ENCODE peak calls at places on chromosome 19, in nine cellular contexts. R, S, D, Z, N, E, W, O and H are unnamed samples. For H3K27me3, the result is how much of the 10 kb centered on the place peaks cover.

GRCh38 chr19:14375055-14375581 is 6.1 kb upstream of the ADGRE5 start:
- DNase-seq in Z (no peak), R (no peak), D (peak), E (no peak), N (no peak), W (peak), O (peak), S (no peak), H (peak)

GRCh38 chr19:18790566-18791314 is at the start of gene COMP:
- DNase-seq in N (no peak), D (no peak), O (no peak), S (no peak), R (peak), W (peak), Z (no peak), E (no peak), H (no peak)

GRCh38 chr19:34253711-34254551 is 423 bp upstream of the GARRE1 start:
- DNase-seq in Z (peak), W (peak), E (peak), O (peak), S (no peak), R (peak), N (peak), D (peak), H (no peak)

GRCh38 chr19:3511506-3512251 is 5.6 kb downstream of the FZR1 start:
- DNase-seq in Z (no peak), R (no peak), N (no peak), W (no peak), S (no peak), O (no peak), D (no peak), E (no peak), H (no peak)

GRCh38 chr19:29381353-29382203 is 144.2 kb upstream of the VSTM2B start:
- DNase-seq in S (no peak), E (no peak), Z (no peak), O (peak), D (no peak), R (no peak), N (no peak), W (no peak), H (no peak)

GRCh38 chr19:5403968-5404640 is 51.1 kb upstream of the ZNRF4 start:
- DNase-seq in E (peak), N (peak), W (peak), D (peak), O (peak), R (peak), Z (peak), S (peak), H (peak)

GRCh38 chr19:35645680-35646511 is 2.2 kb upstream of the COX6B1 start:
- DNase-seq in Z (no peak), E (no peak), N (no peak), R (no peak), S (no peak), O (no peak), D (no peak), W (no peak), H (no peak)

GRCh38 chr19:9936151-9937000 is at the start of gene OLFM2:
- DNase-seq in N (peak), Z (peak), D (no peak), S (no peak), R (peak), W (no peak), O (no peak), E (no peak), H (no peak)

GRCh38 chr19:33562636-33563035 is 41.0 kb upstream of the PEPD start:
- DNase-seq in W (peak), R (no peak), Z (no peak), D (no peak), E (no peak), O (no peak), N (no peak), S (no peak), H (no peak)

GRCh38 chr19:48466571-48467325 is 2.4 kb upstream of the CYTH2 start:
- DNase-seq in W (no peak), S (no peak), R (peak), O (no peak), N (no peak), E (peak), D (no peak), Z (no peak), H (no peak)

GRCh38 chr19:51029718-51030117 is 3.3 kb upstream of the KLK11 start:
- DNase-seq in R (no peak), E (no peak), W (no peak), O (no peak), S (no peak), D (no peak), Z (no peak), N (no peak), H (no peak)

GRCh38 chr19:20660473-20660872 is 898 bp downstream of the ZNF626 start:
- DNase-seq in O (no peak), N (no peak), Z (peak), R (no peak), E (no peak), S (no peak), W (no peak), D (no peak), H (no peak)

GRCh38 chr19:42143341-42144234 is 11.3 kb upstream of the POU2F2 start:
- DNase-seq in N (no peak), Z (peak), W (no peak), O (no peak), R (peak), S (no peak), D (no peak), E (peak), H (no peak)

GRCh38 chr19:41352609-41353465 is 885 bp downstream of the TGFB1 start:
- DNase-seq in R (peak), S (peak), E (peak), N (peak), W (peak), D (peak), O (peak), Z (peak), H (peak)

GRCh38 chr19:6221220-6221877 is 58.4 kb downstream of the MLLT1 start:
- DNase-seq in O (no peak), Z (no peak), N (no peak), D (no peak), E (no peak), S (no peak), R (no peak), W (peak), H (no peak)

GRCh38 chr19:4354282-4354681 is 10.9 kb downstream of the MPND start:
- DNase-seq in E (no peak), S (no peak), R (no peak), D (no peak), O (no peak), Z (no peak), N (no peak), W (no peak), H (no peak)

GRCh38 chr19:14432817-14433453 is at the start of gene PKN1:
- DNase-seq in D (no peak), O (no peak), E (no peak), W (peak), Z (peak), S (no peak), R (peak), N (peak), H (no peak)

GRCh38 chr19:6100284-6100915 is 9.9 kb downstream of the RFX2 start:
- DNase-seq in Z (no peak), D (no peak), E (no peak), S (no peak), R (no peak), O (no peak), W (peak), N (no peak), H (peak)

GRCh38 chr19:58380037-58380735 is 644 bp downstream of the ZNF837 start:
- DNase-seq in R (peak), W (no peak), O (no peak), D (no peak), Z (no peak), N (no peak), S (no peak), E (no peak), H (no peak)

GRCh38 chr19:46866407-46867132 is 5.8 kb downstream of the ARHGAP35 start:
- DNase-seq in R (peak), S (no peak), W (no peak), O (no peak), Z (peak), E (no peak), N (no peak), D (no peak), H (no peak)

GRCh38 chr19:52102163-52102562 is 6.6 kb upstream of the ZNF841 start:
- DNase-seq in D (no peak), R (no peak), W (no peak), S (no peak), Z (no peak), E (no peak), N (no peak), O (no peak), H (no peak)

GRCh38 chr19:17420267-17420924 is 549 bp downstream of the MVB12A start:
- DNase-seq in Z (peak), D (no peak), E (no peak), W (peak), R (peak), S (no peak), O (peak), N (peak), H (no peak)

GRCh38 chr19:12789904-12790619 is 1.2 kb upstream of the JUNB start:
- DNase-seq in R (peak), D (peak), N (peak), E (peak), O (peak), Z (peak), S (peak), W (peak), H (peak)

GRCh38 chr19:46426035-46426505 is 2.7 kb downstream of the PNMA8C start:
- DNase-seq in W (no peak), D (no peak), N (no peak), O (no peak), Z (peak), S (no peak), R (peak), E (no peak), H (no peak)

GRCh38 chr19:57615346-57615745 is 1.3 kb downstream of the ZNF134 start:
- DNase-seq in O (no peak), S (no peak), D (no peak), W (no peak), Z (no peak), E (no peak), N (no peak), R (peak), H (no peak)

GRCh38 chr19:18637644-18638630 is 1.1 kb downstream of the KLHL26 start:
- DNase-seq in N (no peak), S (peak), E (no peak), Z (no peak), O (peak), R (no peak), D (no peak), W (no peak), H (no peak)

DNA sequence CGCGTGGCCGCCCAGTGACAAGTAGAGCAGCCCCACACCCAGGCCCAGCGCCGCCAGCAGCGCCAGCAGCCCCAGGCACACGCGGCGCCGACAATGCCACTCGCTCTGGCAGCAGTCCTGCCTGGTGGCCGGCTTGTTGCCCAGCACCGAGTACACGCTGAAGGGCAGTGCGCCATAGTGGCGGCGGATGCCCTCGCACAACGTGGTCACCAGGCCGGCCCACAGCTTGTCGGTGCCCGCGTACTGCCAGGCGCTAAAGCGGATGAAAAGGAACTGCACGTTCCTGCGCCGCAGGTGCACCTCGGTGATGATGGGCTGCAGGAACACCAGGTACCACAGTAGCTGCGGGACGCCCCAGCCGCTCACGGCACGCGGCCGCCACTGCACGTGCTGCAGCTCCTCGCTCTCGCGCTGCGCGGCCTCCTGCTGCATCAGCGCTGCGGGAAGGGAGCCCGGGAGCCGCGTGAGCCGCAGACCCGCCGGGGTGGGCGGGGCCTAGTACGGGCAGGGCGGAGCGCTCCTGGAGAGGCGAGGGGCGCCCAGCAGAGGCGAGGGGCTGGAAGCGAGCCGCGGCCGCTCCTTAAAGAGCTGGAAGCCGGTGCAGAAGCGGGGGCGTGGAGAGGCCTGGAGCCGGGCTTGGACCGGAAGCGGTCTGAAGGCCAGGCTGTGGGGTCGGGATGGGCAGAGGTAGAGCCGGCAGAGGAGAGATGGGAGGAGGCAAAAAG is 7.3 kb downstream of the NKPD1 start:
- DNase-seq in N (peak), O (no peak), S (no peak), W (no peak), Z (peak), D (peak), E (peak), R (peak), H (no peak)
- H3K27me3 ChIP-seq in N (under half), O (under half), S (under half), W (under half), Z (under half), D (under half), E (under half), R (under half), H (under half)

DNA sequence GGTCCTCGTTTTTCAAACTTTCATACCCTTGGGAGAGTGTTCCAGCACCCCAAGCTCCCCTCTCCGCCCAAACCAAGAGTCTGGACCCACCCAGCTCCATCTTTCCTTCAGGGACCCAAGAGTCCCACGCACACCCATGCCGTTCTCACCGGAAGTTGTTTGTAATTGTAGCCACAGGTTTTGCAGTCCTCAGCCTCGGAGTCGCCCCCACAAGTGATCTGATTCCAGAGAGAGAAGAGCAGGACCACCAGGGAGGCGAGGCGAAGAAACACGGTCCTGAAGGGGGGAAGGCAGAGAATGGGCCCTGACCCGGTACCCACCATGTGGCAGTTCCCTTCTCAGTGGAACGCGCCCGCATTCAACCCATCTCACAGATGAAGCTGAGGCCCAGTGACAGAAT is 3.4 kb upstream of the LENG1 start:
- DNase-seq in R (no peak), Z (no peak), N (no peak), E (no peak), W (no peak), D (no peak), S (no peak), O (no peak), H (no peak)
- H3K27ac ChIP-seq in R (no peak), Z (no peak), N (no peak), E (no peak), W (peak), D (no peak), S (peak), O (peak), H (peak)

GRCh38 chr19:55354698-55355212 is at the start of gene COX6B2:
- DNase-seq in N (no peak), R (no peak), E (no peak), D (no peak), Z (no peak), W (no peak), O (no peak), S (no peak), H (no peak)
- H3K27me3 ChIP-seq in N (under half), R (under half), E (under half), D (under half), Z (half or more), W (under half), O (under half), S (under half), H (under half)

GRCh38 chr19:43605875-43606568 is 5.9 kb upstream of the SRRM5 start:
- DNase-seq in O (no peak), D (no peak), E (no peak), S (no peak), Z (no peak), R (no peak), W (no peak), N (no peak), H (no peak)

GRCh38 chr19:43607238-43608205 is 4.4 kb upstream of the SRRM5 start:
- DNase-seq in W (no peak), Z (no peak), S (no peak), E (no peak), O (no peak), D (no peak), R (no peak), N (no peak), H (no peak)

GRCh38 chr19:43610493-43610892 is 1.4 kb upstream of the SRRM5 start:
- DNase-seq in W (no peak), D (no peak), R (no peak), S (no peak), Z (no peak), O (no peak), E (peak), N (no peak), H (no peak)

GRCh38 chr19:43609872-43610271 is 2.0 kb upstream of the SRRM5 start:
- DNase-seq in N (no peak), Z (no peak), R (no peak), D (no peak), S (no peak), W (no peak), E (no peak), O (no peak), H (no peak)

GRCh38 chr19:43606569-43607229 is 5.2 kb upstream of the SRRM5 start:
- DNase-seq in E (no peak), S (peak), D (no peak), W (no peak), O (peak), R (no peak), Z (no peak), N (no peak), H (no peak)
- H3K27ac ChIP-seq in E (no peak), S (peak), D (no peak), W (no peak), O (peak), R (no peak), Z (no peak), N (no peak), H (no peak)

GRCh38 chr19:54319049-54319448 is 6.1 kb upstream of the LILRA5 start:
- DNase-seq in O (no peak), R (no peak), N (no peak), D (no peak), S (no peak), Z (no peak), W (no peak), E (no peak), H (peak)
- H3K27me3 ChIP-seq in O (under half), R (under half), N (under half), D (under half), S (under half), Z (under half), W (under half), E (under half), H (under half)

DNA sequence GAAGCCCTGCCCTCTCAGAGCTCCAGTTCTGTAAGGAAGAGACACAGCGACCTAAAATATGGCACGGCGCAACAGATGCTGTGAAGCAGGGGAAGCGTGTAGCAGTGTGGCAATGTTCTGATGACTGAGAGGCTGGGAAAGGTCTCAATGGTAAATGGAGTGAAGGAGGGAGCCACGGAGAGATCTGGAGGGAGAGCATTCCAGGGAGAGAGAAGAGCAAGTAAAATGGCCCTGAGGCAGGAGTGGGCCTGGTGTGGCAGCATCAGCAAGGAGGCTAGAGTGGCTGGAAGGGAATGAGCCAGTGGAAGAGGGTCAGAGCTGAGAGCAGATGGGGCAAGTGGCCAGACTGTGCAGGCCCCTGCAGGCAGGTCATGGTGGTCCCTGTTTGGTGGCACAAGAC is 16.4 kb downstream of the RCN3 start:
- DNase-seq in R (no peak), N (no peak), S (no peak), W (no peak), D (no peak), E (no peak), Z (no peak), O (no peak), H (no peak)
- H3K27ac ChIP-seq in R (peak), N (no peak), S (no peak), W (no peak), D (no peak), E (no peak), Z (no peak), O (no peak), H (no peak)

GRCh38 chr19:1520203-1520780 is 3.6 kb upstream of the PLK5 start:
- DNase-seq in O (no peak), S (no peak), R (no peak), Z (no peak), W (no peak), D (no peak), E (no peak), N (no peak), H (no peak)

GRCh38 chr19:1521636-1522035 is 2.2 kb upstream of the PLK5 start:
- DNase-seq in S (no peak), D (no peak), W (no peak), Z (no peak), O (no peak), E (no peak), N (peak), R (no peak), H (no peak)

GRCh38 chr19:1522838-1523237 is 1.0 kb upstream of the PLK5 start:
- DNase-seq in W (no peak), D (no peak), E (no peak), S (no peak), O (no peak), R (no peak), Z (no peak), N (no peak), H (no peak)

GRCh38 chr19:1523412-1524205 is at the start of gene PLK5:
- DNase-seq in R (no peak), E (no peak), N (no peak), W (no peak), O (no peak), D (no peak), Z (peak), S (no peak), H (no peak)

DNA sequence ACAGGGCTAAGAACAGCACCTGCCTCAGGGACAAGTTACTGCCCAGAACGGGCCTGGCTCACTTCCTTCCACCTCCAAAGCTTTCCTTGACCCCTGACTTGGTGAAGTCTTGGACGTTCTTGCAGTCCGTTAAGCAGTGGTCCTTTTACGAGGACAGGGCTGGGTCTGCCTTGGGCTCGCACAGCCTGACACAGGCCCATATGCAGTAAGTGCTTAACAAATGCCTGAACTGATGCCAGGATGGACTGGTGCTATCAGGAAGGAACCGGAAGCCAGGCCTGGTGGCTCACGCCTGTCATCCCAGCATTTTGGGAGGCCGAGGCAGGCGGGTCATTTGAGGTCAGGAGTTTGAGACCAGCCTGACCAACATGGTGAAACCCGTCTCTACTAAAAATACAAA is 1.8 kb upstream of the PLK5 start:
- DNase-seq in N (no peak), D (no peak), E (no peak), W (no peak), O (no peak), R (no peak), Z (no peak), S (no peak), H (no peak)
- H3K27me3 ChIP-seq in N (under half), D (under half), E (under half), W (half or more), O (under half), R (under half), Z (half or more), S (under half), H (under half)

GRCh38 chr19:7336321-7336973 is 12.3 kb upstream of the ARHGEF18 start:
- DNase-seq in W (peak), S (no peak), N (no peak), O (no peak), R (no peak), D (no peak), E (no peak), Z (no peak), H (no peak)
- H3K27ac ChIP-seq in W (peak), S (no peak), N (no peak), O (no peak), R (no peak), D (no peak), E (no peak), Z (no peak), H (peak)